ENCODE peak calls at places on chromosomes 11 and 22, in nine cellular contexts. C is GM04503, J is non-pigmented ciliary epithelial cell, M is brain microvascular endothelial cell, R is Caki2, X is H54, Z is head of caudate nucleus, W is SK-MEL-5, O is right cardiac atrium. V is an unnamed sample.

GRCh38 chr11:64874308-64874707 is 4.1 kb downstream of the EHD1 start:
- DNase-seq in C (no peak), J (no peak), M (no peak), R (no peak), X (no peak), Z (peak; percentile 78), W (no peak), O (no peak), V (no peak)

GRCh38 chr11:94134651-94135512 is 6.2 kb downstream of the PANX1 start:
- DNase-seq in C (peak; percentile 75), J (peak; percentile 89), M (peak; percentile 96), R (peak; percentile 56), X (no peak), Z (peak; percentile 53), W (no peak), O (peak; percentile 83), V (peak; percentile 41)

GRCh38 chr22:40451230-40451629 is 80.8 kb downstream of the SGSM3 start:
- DNase-seq in C (no peak), J (no peak), M (no peak), R (no peak), X (no peak), Z (no peak), W (no peak), O (no peak), V (no peak)

GRCh38 chr11:4190098-4190497 is 95.5 kb downstream of the RRM1 start:
- DNase-seq in C (no peak), J (no peak), M (no peak), R (no peak), X (no peak), Z (no peak), W (no peak), O (no peak), V (no peak)

GRCh38 chr11:12291767-12292166 is 85.6 kb upstream of the PARVA start:
- DNase-seq in C (no peak), J (no peak), M (no peak), R (no peak), X (no peak), Z (no peak), W (no peak), O (no peak), V (no peak)

GRCh38 chr11:129131361-129131760 is 60.8 kb downstream of the ARHGAP32 start:
- DNase-seq in C (no peak), J (no peak), M (peak; percentile 17), R (no peak), X (no peak), Z (no peak), W (no peak), O (no peak), V (no peak)

GRCh38 chr11:92269021-92269420 is 44.4 kb downstream of the FAT3 start:
- DNase-seq in C (peak; percentile 66), J (peak; percentile 58), M (peak; percentile 7), R (peak; percentile 84), X (no peak), Z (no peak), W (no peak), O (no peak), V (no peak)

GRCh38 chr22:40705918-40706682 is 26.8 kb downstream of the MCHR1 start:
- DNase-seq in C (no peak), J (no peak), M (no peak), R (no peak), X (no peak), Z (no peak), W (no peak), O (no peak), V (no peak)

GRCh38 chr11:28697920-28698827 is 590.0 kb downstream of the METTL15 start:
- DNase-seq in C (no peak), J (no peak), M (peak; percentile 43), R (peak; percentile 26), X (no peak), Z (peak; percentile 76), W (peak; percentile 68), O (peak; percentile 62), V (peak; percentile 53)

GRCh38 chr11:66353762-66354161 is 6.3 kb upstream of the B4GAT1 start:
- DNase-seq in C (no peak), J (no peak), M (no peak), R (no peak), X (no peak), Z (no peak), W (no peak), O (no peak), V (no peak)

GRCh38 chr22:36823177-36823839 is 6.5 kb upstream of the PVALB start:
- DNase-seq in C (no peak), J (peak; percentile 18), M (peak; percentile 27), R (no peak), X (no peak), Z (no peak), W (no peak), O (no peak), V (no peak)

GRCh38 chr22:35900483-35901168 is 128.0 kb downstream of the RBFOX2 start:
- DNase-seq in C (no peak), J (no peak), M (peak; percentile 54), R (no peak), X (no peak), Z (no peak), W (peak; percentile 39), O (no peak), V (no peak)

GRCh38 chr11:7899418-7899817 is 31.6 kb downstream of the OR10A6 start:
- DNase-seq in C (no peak), J (no peak), M (no peak), R (no peak), X (no peak), Z (no peak), W (no peak), O (no peak), V (no peak)

GRCh38 chr11:43924112-43924855 is 18.2 kb upstream of the C11orf96 start:
- DNase-seq in C (no peak), J (no peak), M (no peak), R (no peak), X (no peak), Z (no peak), W (no peak), O (peak; percentile 71), V (no peak)

V was measured in pancreas.